ENCODE peak calls at places on chromosomes 3 and 15, in ten cellular contexts. Z is BJ; L is natural killer cell; Y is left ventricle myocardium superior; U is AG09309; W is SHP77 treated with DMSO at 0.1 percent for 48 hours; A is stimulated activated CD4-positive, alpha-beta T cell treated with anti-CD3 and anti-CD28 coated beads, Interleukin-15, amount 100 ng/mL, for 1 hour; T is adrenal gland; M is T-helper 2 cell; X is naive thymus-derived CD4-positive, alpha-beta T cell. J is an unnamed sample.

GRCh38 chr3:15223684-15224575 is 17.9 kb downstream of the CAPN7 start:
- DNase-seq in Y (no peak), A (no peak), Z (no peak), X (no peak), T (no peak), L (no peak), W (peak), U (no peak), M (no peak), J (no peak)

GRCh38 chr3:178603735-178604134 is 67.5 kb downstream of the KCNMB2 start:
- DNase-seq in A (no peak), M (no peak), T (no peak), X (no peak), W (no peak), Y (no peak), Z (no peak), U (no peak), L (no peak), J (no peak)

GRCh38 chr15:81133782-81134461 is at the start of gene CFAP161:
- DNase-seq in W (peak), X (no peak), T (peak), M (no peak), L (no peak), Z (no peak), U (no peak), Y (peak), A (no peak), J (peak)

GRCh38 chr3:171399842-171400241 is 60.4 kb downstream of the TNIK start:
- DNase-seq in Z (no peak), U (no peak), M (no peak), X (no peak), Y (no peak), W (no peak), A (no peak), T (no peak), L (no peak), J (no peak)

GRCh38 chr3:137812018-137812417 is 47.9 kb downstream of the SOX14 start:
- DNase-seq in T (no peak), X (no peak), A (no peak), Y (no peak), Z (no peak), W (no peak), M (no peak), U (no peak), L (no peak), J (no peak)

GRCh38 chr3:122921791-122922651 is 105.5 kb downstream of the SEMA5B start:
- DNase-seq in L (no peak), W (no peak), Z (no peak), M (no peak), Y (no peak), X (no peak), T (no peak), U (no peak), A (no peak), J (no peak)

GRCh38 chr15:95405447-95405846 is 925.1 kb upstream of the NR2F2 start:
- DNase-seq in U (no peak), Y (no peak), M (no peak), T (no peak), L (no peak), W (no peak), Z (no peak), A (no peak), X (no peak), J (no peak)

GRCh38 chr3:101255441-101255840 is 64.9 kb downstream of the IMPG2 start:
- DNase-seq in M (no peak), W (no peak), T (no peak), X (no peak), Z (no peak), U (no peak), Y (no peak), A (no peak), L (no peak), J (no peak)

GRCh38 chr3:110391640-110392395 is 679.8 kb upstream of the NECTIN3 start:
- DNase-seq in U (no peak), X (no peak), T (no peak), Z (no peak), L (no peak), A (no peak), W (no peak), Y (no peak), M (no peak), J (no peak)

GRCh38 chr3:89867286-89867685 is 759.9 kb downstream of the EPHA3 start:
- DNase-seq in A (no peak), M (no peak), U (no peak), Y (no peak), Z (no peak), L (no peak), T (no peak), X (no peak), W (no peak), J (no peak)

GRCh38 chr15:90184119-90184785 is 16.9 kb upstream of the SEMA4B start:
- DNase-seq in A (no peak), X (no peak), L (no peak), M (no peak), Y (peak), W (peak), T (peak), U (peak), Z (peak), J (no peak)

GRCh38 chr3:39104961-39105686 is 2.3 kb downstream of the GORASP1 start:
- DNase-seq in Z (no peak), X (no peak), U (no peak), L (no peak), Y (no peak), A (no peak), T (peak), M (no peak), W (no peak), J (no peak)

GRCh38 chr15:20356444-20357138 is 185.0 kb downstream of the GOLGA6L6 start:
- DNase-seq in U (no peak), A (peak), M (peak), Y (peak), T (peak), X (peak), L (peak), W (no peak), Z (no peak), J (no peak)

GRCh38 chr15:100334015-100334414 is 7.8 kb downstream of the ADAMTS17 start:
- DNase-seq in X (no peak), Z (no peak), A (no peak), L (no peak), M (no peak), W (no peak), T (no peak), U (no peak), Y (no peak), J (no peak)

GRCh38 chr15:74378853-74379252 is 11.4 kb upstream of the CYP11A1 start:
- DNase-seq in U (no peak), T (no peak), W (no peak), M (no peak), L (no peak), Y (no peak), X (no peak), A (no peak), Z (no peak), J (no peak)

GRCh38 chr3:38115645-38116427 is 21.1 kb downstream of the ACAA1 start:
- DNase-seq in X (no peak), W (no peak), T (peak), Z (no peak), L (no peak), A (no peak), M (no peak), U (no peak), Y (no peak), J (no peak)

GRCh38 chr3:172560026-172560425 is 36.8 kb upstream of the TNFSF10 start:
- DNase-seq in M (no peak), Z (no peak), L (no peak), Y (no peak), W (no peak), A (no peak), T (no peak), U (no peak), X (no peak), J (no peak)

GRCh38 chr15:93852761-93853160 is 378.6 kb upstream of the MCTP2 start:
- DNase-seq in Y (no peak), L (no peak), T (no peak), Z (no peak), X (no peak), A (no peak), M (no peak), U (no peak), W (no peak), J (no peak)

GRCh38 chr3:132273043-132273442 is 44.2 kb upstream of the ACP3 start:
- DNase-seq in Y (no peak), X (no peak), A (no peak), L (no peak), U (no peak), Z (no peak), T (no peak), M (no peak), W (no peak), J (no peak)

GRCh38 chr3:138479355-138479964 is 45.0 kb downstream of the ESYT3 start:
- DNase-seq in M (no peak), U (no peak), X (no peak), Y (no peak), Z (no peak), A (no peak), W (no peak), T (peak), L (no peak), J (peak)

GRCh38 chr3:141184430-141184829 is 47.2 kb upstream of the PXYLP1 start:
- DNase-seq in U (no peak), T (no peak), Y (no peak), W (no peak), A (no peak), L (no peak), M (no peak), Z (no peak), X (no peak), J (no peak)

GRCh38 chr3:61796088-61796680 is 234.8 kb downstream of the PTPRG start:
- DNase-seq in Y (no peak), L (no peak), M (no peak), T (peak), W (no peak), U (no peak), X (no peak), Z (no peak), A (no peak), J (no peak)

GRCh38 chr3:101223016-101223415 is 97.4 kb downstream of the IMPG2 start:
- DNase-seq in A (no peak), L (no peak), Y (no peak), Z (no peak), T (no peak), X (no peak), U (no peak), W (no peak), M (no peak), J (no peak)

GRCh38 chr15:45790325-45790943 is 155.6 kb downstream of the SQOR start:
- DNase-seq in A (no peak), X (no peak), U (no peak), T (peak), W (peak), Y (peak), L (no peak), Z (no peak), M (no peak), J (no peak)